ENCODE peak calls at places on chromosomes 3 and 15, in five cellular contexts. One of them, this sample, is unnamed.

GRCh38 chr3:148366743-148367410 is 330.8 kb upstream of the AGTR1 start:
- DNase-seq in CD4-positive, CD25-positive, alpha-beta regulatory T cell: no peak
- DNase-seq in mesendoderm: peak; percentile 1
- DNase-seq in CD8-positive, alpha-beta memory T cell: no peak
- DNase-seq in heart left ventricle: no peak
- DNase-seq in this sample: no peak

GRCh38 chr3:195040094-195040493 is 230.9 kb downstream of the XXYLT1 start:
- DNase-seq in heart left ventricle: no peak
- DNase-seq in CD8-positive, alpha-beta memory T cell: no peak
- DNase-seq in CD4-positive, CD25-positive, alpha-beta regulatory T cell: no peak
- DNase-seq in mesendoderm: no peak
- DNase-seq in this sample: no peak

GRCh38 chr15:41501961-41502786 is 8.5 kb downstream of the ITPKA start:
- DNase-seq in CD4-positive, CD25-positive, alpha-beta regulatory T cell: peak; percentile 38
- DNase-seq in CD8-positive, alpha-beta memory T cell: peak; percentile 33
- DNase-seq in mesendoderm: peak; percentile 46
- DNase-seq in heart left ventricle: no peak
- DNase-seq in this sample: no peak

GRCh38 chr3:24336101-24336500 is 158.5 kb downstream of the THRB start:
- DNase-seq in CD4-positive, CD25-positive, alpha-beta regulatory T cell: no peak
- DNase-seq in CD8-positive, alpha-beta memory T cell: no peak
- DNase-seq in mesendoderm: no peak
- DNase-seq in heart left ventricle: no peak
- DNase-seq in this sample: no peak

GRCh38 chr15:69609176-69609575 is 156.6 kb downstream of the RPLP1 start:
- DNase-seq in heart left ventricle: no peak
- DNase-seq in CD8-positive, alpha-beta memory T cell: no peak
- DNase-seq in CD4-positive, CD25-positive, alpha-beta regulatory T cell: no peak
- DNase-seq in mesendoderm: no peak
- DNase-seq in this sample: no peak

GRCh38 chr15:33742286-33742685 is 226.0 kb upstream of the CHRM5 start:
- DNase-seq in heart left ventricle: no peak
- DNase-seq in CD8-positive, alpha-beta memory T cell: no peak
- DNase-seq in mesendoderm: no peak
- DNase-seq in CD4-positive, CD25-positive, alpha-beta regulatory T cell: no peak
- DNase-seq in this sample: no peak

GRCh38 chr3:153783804-153784203 is 337.4 kb upstream of the ARHGEF26 start:
- DNase-seq in mesendoderm: no peak
- DNase-seq in heart left ventricle: no peak
- DNase-seq in CD4-positive, CD25-positive, alpha-beta regulatory T cell: no peak
- DNase-seq in CD8-positive, alpha-beta memory T cell: no peak
- DNase-seq in this sample: no peak

GRCh38 chr3:157282261-157283191 is 122.6 kb upstream of the CCNL1 start:
- DNase-seq in CD4-positive, CD25-positive, alpha-beta regulatory T cell: no peak
- DNase-seq in mesendoderm: no peak
- DNase-seq in CD8-positive, alpha-beta memory T cell: no peak
- DNase-seq in heart left ventricle: no peak
- DNase-seq in this sample: no peak

GRCh38 chr3:197749601-197750395 is at the start of gene FYTTD1:
- DNase-seq in heart left ventricle: peak; percentile 92
- DNase-seq in CD8-positive, alpha-beta memory T cell: peak; percentile 88
- DNase-seq in mesendoderm: peak; percentile 75
- DNase-seq in CD4-positive, CD25-positive, alpha-beta regulatory T cell: peak; percentile 87
- DNase-seq in this sample: peak; percentile 47

GRCh38 chr15:67911727-67912126 is 71.9 kb upstream of the RNU6-1 start:
- DNase-seq in heart left ventricle: no peak
- DNase-seq in CD4-positive, CD25-positive, alpha-beta regulatory T cell: no peak
- DNase-seq in mesendoderm: no peak
- DNase-seq in CD8-positive, alpha-beta memory T cell: no peak
- DNase-seq in this sample: no peak

GRCh38 chr3:117355566-117355965 is 646.0 kb downstream of the TUSC7 start:
- DNase-seq in CD8-positive, alpha-beta memory T cell: no peak
- DNase-seq in mesendoderm: peak; percentile 69
- DNase-seq in CD4-positive, CD25-positive, alpha-beta regulatory T cell: no peak
- DNase-seq in heart left ventricle: no peak
- DNase-seq in this sample: no peak

GRCh38 chr3:45571969-45572368 is 22.6 kb upstream of the LIMD1 start:
- DNase-seq in heart left ventricle: no peak
- DNase-seq in mesendoderm: peak; percentile 48
- DNase-seq in CD4-positive, CD25-positive, alpha-beta regulatory T cell: no peak
- DNase-seq in CD8-positive, alpha-beta memory T cell: no peak
- DNase-seq in this sample: no peak

GRCh38 chr3:155560135-155560534 is 184.7 kb downstream of the PLCH1 start:
- DNase-seq in heart left ventricle: no peak
- DNase-seq in CD4-positive, CD25-positive, alpha-beta regulatory T cell: no peak
- DNase-seq in mesendoderm: peak; percentile 37
- DNase-seq in CD8-positive, alpha-beta memory T cell: no peak
- DNase-seq in this sample: no peak

GRCh38 chr3:180947761-180948390 is 35.4 kb downstream of the FXR1 start:
- DNase-seq in CD4-positive, CD25-positive, alpha-beta regulatory T cell: no peak
- DNase-seq in heart left ventricle: no peak
- DNase-seq in mesendoderm: peak; percentile 22
- DNase-seq in CD8-positive, alpha-beta memory T cell: no peak
- DNase-seq in this sample: no peak

GRCh38 chr3:10515396-10515795 is 10.0 kb upstream of the ATP2B2 start:
- DNase-seq in mesendoderm: no peak
- DNase-seq in heart left ventricle: no peak
- DNase-seq in CD8-positive, alpha-beta memory T cell: no peak
- DNase-seq in CD4-positive, CD25-positive, alpha-beta regulatory T cell: no peak
- DNase-seq in this sample: no peak

GRCh38 chr3:42685363-42685881 is at the start of gene KLHL40:
- DNase-seq in CD8-positive, alpha-beta memory T cell: no peak
- DNase-seq in mesendoderm: no peak
- DNase-seq in CD4-positive, CD25-positive, alpha-beta regulatory T cell: no peak
- DNase-seq in heart left ventricle: no peak
- DNase-seq in this sample: no peak

GRCh38 chr3:144185291-144185690 is 213.7 kb downstream of the DIPK2A start:
- DNase-seq in CD8-positive, alpha-beta memory T cell: no peak
- DNase-seq in CD4-positive, CD25-positive, alpha-beta regulatory T cell: no peak
- DNase-seq in mesendoderm: no peak
- DNase-seq in heart left ventricle: no peak
- DNase-seq in this sample: no peak

GRCh38 chr15:68787609-68788264 is 33.0 kb downstream of the ANP32A start:
- DNase-seq in CD8-positive, alpha-beta memory T cell: no peak
- DNase-seq in CD4-positive, CD25-positive, alpha-beta regulatory T cell: no peak
- DNase-seq in heart left ventricle: no peak
- DNase-seq in mesendoderm: no peak
- DNase-seq in this sample: no peak

DNA sequence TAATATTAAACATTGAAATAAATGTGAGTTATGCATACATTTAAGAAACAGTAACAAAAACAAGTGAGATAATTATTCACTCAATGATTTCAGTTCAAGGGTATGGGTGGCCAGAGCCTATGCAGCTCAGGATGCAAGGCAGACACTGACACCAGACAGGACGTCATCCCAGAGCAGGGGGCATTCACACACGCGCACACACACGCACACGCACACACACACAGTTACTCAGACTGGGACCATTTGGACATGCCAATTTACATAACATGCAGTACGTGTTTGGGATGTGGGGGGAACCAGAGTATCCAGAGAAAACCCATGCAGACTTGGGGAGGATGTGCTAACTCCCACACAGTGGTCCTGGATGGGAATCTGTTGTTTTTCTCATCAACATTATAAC is 24.9 kb downstream of the CD200 start:
- DNase-seq in mesendoderm: no peak
- DNase-seq in heart left ventricle: peak; percentile 36
- DNase-seq in CD4-positive, CD25-positive, alpha-beta regulatory T cell: no peak
- DNase-seq in CD8-positive, alpha-beta memory T cell: no peak
- DNase-seq in this sample: no peak
- H3K4me3 ChIP-seq in mesendoderm: no peak overlapping the region
- H3K4me3 ChIP-seq in heart left ventricle: peak overlapping the region; percentile 21
- H3K4me3 ChIP-seq in CD4-positive, CD25-positive, alpha-beta regulatory T cell: peak overlapping the region; percentile 51
- H3K4me3 ChIP-seq in CD8-positive, alpha-beta memory T cell: peak overlapping the region; percentile 40
- H3K4me3 ChIP-seq in this sample: peak overlapping the region; percentile 56

DNA sequence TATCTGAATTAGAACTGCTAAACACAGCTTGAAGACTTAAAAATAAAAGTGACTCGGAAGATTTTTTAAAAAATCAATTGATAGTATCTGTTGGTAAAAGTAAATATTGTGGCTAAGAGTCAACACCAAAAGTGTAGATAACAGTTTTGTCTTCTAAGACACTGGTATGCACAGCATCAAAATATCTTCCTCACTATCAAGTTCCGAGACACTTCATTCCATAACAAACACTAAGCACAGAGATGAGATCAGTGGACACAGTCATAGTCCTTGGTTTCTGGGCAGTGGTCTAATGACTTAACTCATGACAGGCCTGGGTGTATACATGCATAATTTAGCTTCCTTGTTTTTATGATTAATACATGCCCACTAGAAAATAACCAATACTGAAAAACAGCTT is 63.2 kb downstream of the PXYLP1 start:
- DNase-seq in heart left ventricle: no peak
- DNase-seq in mesendoderm: no peak
- DNase-seq in CD4-positive, CD25-positive, alpha-beta regulatory T cell: no peak
- DNase-seq in CD8-positive, alpha-beta memory T cell: no peak
- DNase-seq in this sample: no peak
- H3K4me3 ChIP-seq in heart left ventricle: no peak overlapping the region
- H3K4me3 ChIP-seq in mesendoderm: no peak overlapping the region
- H3K4me3 ChIP-seq in CD4-positive, CD25-positive, alpha-beta regulatory T cell: peak overlapping the region; percentile 85
- H3K4me3 ChIP-seq in CD8-positive, alpha-beta memory T cell: peak overlapping the region; percentile 20
- H3K4me3 ChIP-seq in this sample: peak overlapping the region; percentile 63

GRCh38 chr3:81744366-81744765 is 17.1 kb downstream of the GBE1 start:
- DNase-seq in CD8-positive, alpha-beta memory T cell: no peak
- DNase-seq in mesendoderm: peak; percentile 80
- DNase-seq in heart left ventricle: peak; percentile 29
- DNase-seq in CD4-positive, CD25-positive, alpha-beta regulatory T cell: no peak
- DNase-seq in this sample: no peak

GRCh38 chr3:81741214-81741613 is 20.2 kb downstream of the GBE1 start:
- DNase-seq in CD8-positive, alpha-beta memory T cell: no peak
- DNase-seq in mesendoderm: no peak
- DNase-seq in heart left ventricle: no peak
- DNase-seq in CD4-positive, CD25-positive, alpha-beta regulatory T cell: no peak
- DNase-seq in this sample: no peak

GRCh38 chr3:81742581-81742980 is 18.9 kb downstream of the GBE1 start:
- DNase-seq in CD8-positive, alpha-beta memory T cell: no peak
- DNase-seq in CD4-positive, CD25-positive, alpha-beta regulatory T cell: no peak
- DNase-seq in mesendoderm: no peak
- DNase-seq in heart left ventricle: no peak
- DNase-seq in this sample: no peak

GRCh38 chr3:81740731-81741130 is 20.7 kb downstream of the GBE1 start:
- DNase-seq in heart left ventricle: no peak
- DNase-seq in CD8-positive, alpha-beta memory T cell: no peak
- DNase-seq in CD4-positive, CD25-positive, alpha-beta regulatory T cell: no peak
- DNase-seq in mesendoderm: no peak
- DNase-seq in this sample: no peak

GRCh38 chr3:81743096-81744025 is 18.1 kb downstream of the GBE1 start:
- DNase-seq in heart left ventricle: peak; percentile 35
- DNase-seq in mesendoderm: peak; percentile 53
- DNase-seq in CD4-positive, CD25-positive, alpha-beta regulatory T cell: no peak
- DNase-seq in CD8-positive, alpha-beta memory T cell: no peak
- DNase-seq in this sample: peak; percentile 18
- H3K4me3 ChIP-seq in heart left ventricle: no peak overlapping the region
- H3K4me3 ChIP-seq in mesendoderm: no peak overlapping the region
- H3K4me3 ChIP-seq in CD4-positive, CD25-positive, alpha-beta regulatory T cell: no peak overlapping the region
- H3K4me3 ChIP-seq in CD8-positive, alpha-beta memory T cell: no peak overlapping the region
- H3K4me3 ChIP-seq in this sample: peak overlapping the region; percentile 8

GRCh38 chr3:4153771-4154170 is 149.4 kb upstream of the SETMAR start:
- DNase-seq in heart left ventricle: no peak
- DNase-seq in CD4-positive, CD25-positive, alpha-beta regulatory T cell: no peak
- DNase-seq in CD8-positive, alpha-beta memory T cell: no peak
- DNase-seq in mesendoderm: no peak
- DNase-seq in this sample: no peak
- H3K4me3 ChIP-seq in heart left ventricle: no peak overlapping the region
- H3K4me3 ChIP-seq in CD4-positive, CD25-positive, alpha-beta regulatory T cell: no peak overlapping the region
- H3K4me3 ChIP-seq in CD8-positive, alpha-beta memory T cell: no peak overlapping the region
- H3K4me3 ChIP-seq in mesendoderm: no peak overlapping the region
- H3K4me3 ChIP-seq in this sample: no peak overlapping the region

GRCh38 chr15:76338555-76339301 is 2.2 kb downstream of the ISL2 start:
- DNase-seq in heart left ventricle: no peak
- DNase-seq in mesendoderm: peak; percentile 11
- DNase-seq in CD4-positive, CD25-positive, alpha-beta regulatory T cell: no peak
- DNase-seq in CD8-positive, alpha-beta memory T cell: no peak
- DNase-seq in this sample: no peak
- H3K4me3 ChIP-seq in heart left ventricle: no peak overlapping the region
- H3K4me3 ChIP-seq in mesendoderm: no peak overlapping the region
- H3K4me3 ChIP-seq in CD4-positive, CD25-positive, alpha-beta regulatory T cell: peak overlapping the region; percentile 26
- H3K4me3 ChIP-seq in CD8-positive, alpha-beta memory T cell: peak overlapping the region; percentile 25
- H3K4me3 ChIP-seq in this sample: no peak overlapping the region

DNA sequence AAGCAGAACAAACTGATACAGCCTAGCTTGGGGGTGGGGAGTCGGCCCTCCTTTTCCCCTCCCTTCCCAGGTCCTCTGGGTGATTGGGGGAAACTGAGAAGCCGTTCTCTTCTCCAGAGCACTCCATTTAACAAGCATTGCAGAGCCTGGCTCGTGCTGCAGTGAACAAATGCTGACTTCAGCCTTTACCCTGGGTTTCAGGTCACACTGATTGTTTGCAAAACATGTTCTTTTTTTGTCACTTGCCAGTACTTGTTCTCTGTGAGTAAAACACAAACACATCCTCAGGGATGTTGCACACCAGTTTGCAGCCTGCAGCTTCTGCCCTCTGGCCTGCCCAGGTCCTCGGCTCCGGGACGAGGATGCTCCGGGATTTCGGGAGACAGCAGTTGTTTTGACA is 132.8 kb downstream of the PGPEP1L start:
- DNase-seq in mesendoderm: peak; percentile 57
- DNase-seq in CD8-positive, alpha-beta memory T cell: no peak
- DNase-seq in heart left ventricle: no peak
- DNase-seq in CD4-positive, CD25-positive, alpha-beta regulatory T cell: no peak
- DNase-seq in this sample: no peak
- H3K4me3 ChIP-seq in mesendoderm: no peak overlapping the region
- H3K4me3 ChIP-seq in CD8-positive, alpha-beta memory T cell: no peak overlapping the region
- H3K4me3 ChIP-seq in heart left ventricle: no peak overlapping the region
- H3K4me3 ChIP-seq in CD4-positive, CD25-positive, alpha-beta regulatory T cell: no peak overlapping the region
- H3K4me3 ChIP-seq in this sample: peak overlapping the region; percentile 36

DNA sequence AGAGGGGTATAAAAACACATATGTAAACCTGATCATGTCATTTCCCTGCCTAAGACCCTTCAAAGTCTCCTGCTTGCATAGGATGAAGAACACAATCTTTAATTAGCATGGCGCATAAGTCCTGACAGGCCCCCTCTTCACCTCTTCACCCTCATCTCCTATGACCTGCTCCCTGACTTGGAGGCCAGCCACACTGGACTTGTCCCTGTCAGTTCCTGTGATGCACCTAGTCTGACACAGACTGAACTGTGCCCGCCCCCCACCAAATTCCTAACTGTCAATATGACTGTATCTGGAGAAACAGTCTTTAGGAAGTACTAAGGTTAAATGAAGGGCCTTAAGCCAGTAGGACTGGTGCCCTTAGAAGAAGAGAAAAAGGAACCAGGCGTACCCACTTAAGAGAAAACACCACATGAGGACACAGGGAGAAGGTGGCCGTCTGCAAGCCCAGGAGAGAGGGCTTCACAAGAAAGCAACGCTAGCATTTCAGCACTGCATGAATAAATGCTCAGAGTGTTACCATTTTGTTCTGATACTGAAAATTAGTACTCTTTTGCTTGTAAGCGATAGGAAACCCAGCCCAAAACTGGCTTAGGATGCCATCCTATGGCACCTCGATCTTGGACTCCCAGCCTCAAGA is 34.0 kb downstream of the MRPL46 start:
- DNase-seq in CD8-positive, alpha-beta memory T cell: no peak
- DNase-seq in CD4-positive, CD25-positive, alpha-beta regulatory T cell: no peak
- DNase-seq in heart left ventricle: no peak
- DNase-seq in mesendoderm: no peak
- DNase-seq in this sample: no peak
- H3K4me3 ChIP-seq in CD8-positive, alpha-beta memory T cell: no peak overlapping the region
- H3K4me3 ChIP-seq in CD4-positive, CD25-positive, alpha-beta regulatory T cell: no peak overlapping the region
- H3K4me3 ChIP-seq in heart left ventricle: no peak overlapping the region
- H3K4me3 ChIP-seq in mesendoderm: no peak overlapping the region
- H3K4me3 ChIP-seq in this sample: no peak overlapping the region

This sample was measured in thoracic aorta.